ENCODE peak calls at places on chromosome 13, in six cellular contexts. A is left lung, W is body of pancreas, P is AG04450, C is endothelial cell of umbilical vein, T is esophagus squamous epithelium. I is an unnamed sample.

GRCh38 chr13:97542102-97542501 is 108.1 kb downstream of the RAP2A start:
- DNase-seq in A (no peak), T (no peak), P (no peak), W (no peak), C (no peak), I (no peak)

GRCh38 chr13:96090240-96091101 is 564 bp downstream of the HS6ST3 start:
- DNase-seq in P (no peak), C (peak), W (peak), A (peak), T (no peak), I (no peak)

GRCh38 chr13:62320129-62320724 is 904.6 kb upstream of the PCDH20 start:
- DNase-seq in A (no peak), C (peak), W (no peak), P (peak), T (no peak), I (no peak)

GRCh38 chr13:29993716-29994488 is 143.5 kb upstream of the UBL3 start:
- DNase-seq in W (no peak), A (no peak), T (no peak), C (peak), P (peak), I (peak)

GRCh38 chr13:96636310-96636709 is 358.0 kb downstream of the OXGR1 start:
- DNase-seq in T (no peak), P (no peak), W (peak), C (no peak), A (no peak), I (no peak)

GRCh38 chr13:103431880-103432279 is 365.7 kb upstream of the SLC10A2 start:
- DNase-seq in T (no peak), P (no peak), W (no peak), A (no peak), C (no peak), I (no peak)

GRCh38 chr13:113045214-113046007 is 60.2 kb upstream of the F7 start:
- DNase-seq in W (no peak), P (no peak), T (no peak), A (peak), C (no peak), I (no peak)

GRCh38 chr13:91347996-91348905 is 764 bp downstream of the MIR17HG start:
- DNase-seq in P (no peak), A (peak), T (no peak), W (peak), C (peak), I (no peak)

DNA sequence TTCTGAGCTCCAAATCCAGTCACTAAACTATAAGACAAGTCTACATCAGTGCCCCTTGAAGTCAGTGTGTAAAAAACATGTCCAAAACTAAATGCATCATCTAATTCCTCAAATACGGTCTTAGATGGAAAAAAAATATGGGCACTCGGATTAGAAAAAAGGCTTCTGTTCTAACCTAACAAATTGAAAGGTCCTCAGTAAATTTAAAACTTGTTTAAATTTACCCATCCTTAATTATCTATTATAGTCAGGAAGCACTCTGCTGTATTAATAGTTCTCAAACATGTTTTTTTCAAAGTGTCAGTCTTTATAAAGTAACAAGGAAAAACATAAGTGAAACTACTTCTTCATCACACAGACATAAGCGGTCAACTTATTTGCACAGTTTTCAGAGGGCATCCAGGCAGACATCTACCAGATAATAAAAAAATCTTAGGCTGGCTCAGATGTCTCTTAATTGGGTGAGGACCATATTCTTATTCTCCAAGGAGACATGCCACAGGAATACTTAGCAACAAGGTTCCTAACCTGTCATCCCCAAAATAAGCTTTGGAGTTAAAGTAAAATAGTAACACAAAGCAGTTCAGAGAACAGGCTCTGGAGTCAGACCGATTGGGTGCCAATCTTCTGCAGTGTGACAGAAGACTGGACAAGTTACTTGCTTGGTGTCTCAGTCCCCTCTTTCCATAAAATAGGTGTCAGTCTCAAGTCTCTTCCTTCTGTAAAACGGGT is 33.4 kb downstream of the ELF1 start:
- DNase-seq in T (no peak), W (no peak), P (no peak), C (peak), A (no peak), I (no peak)
- H3K4me3 ChIP-seq in T (no peak), W (no peak), P (no peak), C (no peak), A (no peak), I (no peak)

DNA sequence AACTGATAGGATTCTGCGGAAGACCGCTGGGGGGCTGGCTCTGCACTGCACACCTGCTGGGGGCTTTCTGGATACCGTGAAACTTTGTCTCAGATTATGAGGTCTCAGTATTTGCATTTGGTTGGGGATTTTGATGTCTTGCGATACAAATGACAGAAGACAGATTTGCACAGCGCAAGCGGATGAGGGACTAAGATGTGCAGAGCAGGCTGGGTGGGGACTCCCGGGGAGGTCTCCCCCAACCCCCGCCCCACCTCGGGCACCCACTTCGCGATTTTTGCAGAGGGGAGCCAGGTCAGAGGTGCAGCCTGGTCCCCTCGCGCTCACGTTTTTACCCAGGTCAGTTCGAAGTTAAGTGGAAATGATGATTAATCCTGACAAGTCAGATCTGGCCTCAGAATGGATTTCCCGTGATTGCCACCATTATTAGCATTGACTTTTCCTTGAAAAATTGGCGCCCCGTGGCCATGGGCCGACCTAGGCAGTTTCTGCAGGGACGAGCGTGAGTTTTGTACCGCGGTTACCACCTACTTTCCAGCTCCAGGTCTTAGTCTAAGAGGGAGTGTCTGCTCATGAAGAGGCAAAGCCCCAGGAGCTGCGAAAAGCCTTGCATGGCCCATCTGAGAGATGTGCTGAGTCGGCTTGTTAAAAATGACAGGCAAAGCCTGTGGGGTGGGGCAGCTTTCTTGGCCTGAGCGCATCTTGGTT is 1.3 kb upstream of the GJB2 start:
- DNase-seq in T (no peak), C (no peak), P (no peak), W (no peak), A (peak), I (no peak)
- TF ChIP-seq CTCF in T (no peak), C (no peak), P (no peak), W (no peak), A (peak), I (no peak)

GRCh38 chr13:99278199-99278598 is 20.0 kb upstream of the GPR18 start:
- DNase-seq in W (no peak), A (no peak), P (no peak), C (no peak), T (no peak), I (no peak)

GRCh38 chr13:99276706-99277105 is 18.5 kb upstream of the GPR18 start:
- DNase-seq in A (no peak), W (no peak), C (no peak), P (no peak), T (no peak), I (no peak)

GRCh38 chr13:99278843-99279242 is 20.7 kb upstream of the GPR18 start:
- DNase-seq in W (no peak), A (no peak), C (no peak), P (no peak), T (no peak), I (no peak)

GRCh38 chr13:99280166-99280565 is 22.0 kb upstream of the GPR18 start:
- DNase-seq in C (no peak), T (no peak), W (no peak), P (no peak), A (no peak), I (peak)

GRCh38 chr13:99277629-99278028 is 19.4 kb upstream of the GPR18 start:
- DNase-seq in T (no peak), W (no peak), P (no peak), A (no peak), C (no peak), I (no peak)
- H3K4me3 ChIP-seq in T (no peak), W (no peak), P (no peak), A (no peak), C (no peak), I (no peak)

GRCh38 chr13:28753946-28754345 is 35.2 kb upstream of the SLC46A3 start:
- DNase-seq in P (no peak), A (no peak), W (no peak), C (no peak), T (no peak), I (no peak)

GRCh38 chr13:28751210-28751935 is 32.6 kb upstream of the SLC46A3 start:
- DNase-seq in T (no peak), C (no peak), P (no peak), A (no peak), W (no peak), I (no peak)

GRCh38 chr13:28754698-28755545 is 36.2 kb upstream of the SLC46A3 start:
- DNase-seq in C (peak), A (no peak), P (no peak), T (no peak), W (peak), I (no peak)

GRCh38 chr13:28755546-28755870 is 36.7 kb upstream of the SLC46A3 start:
- DNase-seq in T (no peak), C (no peak), W (no peak), P (no peak), A (no peak), I (no peak)

DNA sequence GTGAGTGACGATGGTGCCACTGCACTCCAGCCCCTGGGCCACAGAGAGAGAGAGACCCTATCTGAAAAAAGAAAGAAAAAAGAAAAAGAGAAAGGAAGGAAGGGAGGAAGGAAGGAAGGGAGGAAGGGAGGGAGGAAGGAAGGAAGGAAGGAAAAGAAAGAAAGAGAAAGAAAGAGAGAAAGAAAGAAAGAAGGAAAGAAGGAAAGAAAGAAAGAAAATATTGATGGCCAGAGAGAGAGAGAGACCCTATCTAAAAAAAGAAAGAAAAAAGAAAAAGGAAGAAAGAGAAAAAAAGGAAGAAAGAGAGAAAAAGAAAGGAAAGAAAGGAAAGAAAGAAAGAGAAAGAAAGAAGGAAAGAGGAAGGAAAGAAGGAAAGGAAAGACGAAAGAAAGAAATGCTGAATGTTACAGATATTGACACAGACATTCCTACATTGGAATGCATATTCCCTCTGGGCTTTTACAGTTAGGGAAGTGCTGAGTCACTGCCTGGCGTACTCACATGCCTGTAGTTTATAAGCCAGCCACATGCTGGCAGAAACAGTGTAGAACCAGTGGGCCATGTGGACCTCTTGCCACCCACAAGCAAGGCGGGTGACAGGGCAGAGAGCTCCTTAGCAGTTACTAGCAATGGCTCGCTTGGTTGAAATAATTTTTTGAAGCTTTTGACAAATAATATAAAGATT is 34.6 kb upstream of the SLC46A3 start:
- DNase-seq in P (peak), W (peak), A (no peak), C (peak), T (no peak), I (peak)
- TF ChIP-seq CTCF in P (peak), W (no peak), A (peak), C (peak), T (no peak), I (no peak)

GRCh38 chr13:98598043-98598442 is 21.1 kb upstream of the STK24 start:
- DNase-seq in W (no peak), T (no peak), A (no peak), P (no peak), C (peak), I (no peak)
- H3K4me3 ChIP-seq in W (no peak), T (no peak), A (no peak), P (no peak), C (no peak), I (no peak)

GRCh38 chr13:40668335-40668734 is 1.9 kb upstream of the FOXO1 start:
- DNase-seq in P (no peak), C (peak), W (no peak), T (no peak), A (no peak), I (no peak)
- TF ChIP-seq CTCF in P (peak), C (peak), W (no peak), T (peak), A (peak), I (peak)

GRCh38 chr13:41552031-41552430 is 94.7 kb downstream of the RGCC start:
- DNase-seq in P (no peak), W (no peak), C (no peak), T (no peak), A (no peak), I (no peak)
- H3K4me3 ChIP-seq in P (no peak), W (no peak), C (no peak), T (no peak), A (no peak), I (no peak)

DNA sequence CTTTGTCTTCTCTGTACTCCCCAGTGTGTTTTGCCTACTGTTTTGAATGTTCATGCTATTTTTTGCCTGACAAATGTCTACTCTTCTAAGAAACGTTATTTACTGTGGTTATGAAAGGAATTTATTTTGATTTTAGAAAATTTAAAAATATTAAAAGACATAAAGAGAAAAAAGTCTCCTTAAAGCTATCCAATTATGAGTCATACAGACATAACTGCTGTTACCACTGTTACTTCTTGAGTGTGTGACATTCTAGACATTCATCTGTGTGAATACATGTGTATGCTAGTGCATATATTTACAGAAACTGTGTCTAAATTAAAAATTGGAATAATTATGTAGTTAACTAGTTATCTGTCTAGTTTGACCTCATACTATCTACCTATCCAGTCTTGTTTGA is 187.6 kb upstream of the SGCG start:
- DNase-seq in T (no peak), C (no peak), W (no peak), A (no peak), P (no peak), I (no peak)
- TF ChIP-seq CTCF in T (no peak), C (no peak), W (no peak), A (no peak), P (no peak), I (no peak)

GRCh38 chr13:73622375-73622774 is 511.8 kb downstream of the KLF12 start:
- DNase-seq in A (no peak), W (no peak), P (no peak), T (no peak), C (peak), I (no peak)
- H3K4me3 ChIP-seq in A (no peak), W (no peak), P (no peak), T (no peak), C (no peak), I (no peak)

DNA sequence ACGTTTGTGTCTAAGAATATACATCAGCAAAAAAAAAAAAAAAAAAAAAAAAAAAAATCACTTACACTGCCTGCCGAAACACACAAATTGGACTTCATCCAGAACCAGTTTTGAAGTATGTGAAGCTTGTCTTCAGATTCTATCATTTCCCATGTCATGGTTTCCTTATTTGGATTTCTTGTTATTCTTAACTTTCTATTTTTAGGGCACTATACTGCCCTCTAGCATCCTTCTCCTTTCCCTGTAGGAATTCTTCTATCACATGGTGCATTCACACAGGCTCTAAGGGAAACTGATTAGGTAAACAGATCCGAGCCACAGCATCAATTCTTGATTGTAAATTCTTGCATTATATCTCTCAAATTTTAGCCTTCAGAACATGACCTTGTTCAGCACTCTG is 1507.5 kb downstream of the OLFM4 start:
- DNase-seq in P (no peak), C (no peak), T (no peak), W (no peak), A (no peak), I (no peak)
- TF ChIP-seq CTCF in P (no peak), C (no peak), T (no peak), W (no peak), A (no peak), I (no peak)

I was measured in AG04449.